ENCODE peak calls at places on chromosomes 7 and 10, in four cellular contexts. D is IMR-90, O is psoas muscle, A is HCT116. F is an unnamed sample.

GRCh38 chr10:107490389-107490788 is 325.9 kb upstream of the SORCS1 start:
- DNase-seq in D (no peak), O (no peak), A (no peak), F (no peak)

GRCh38 chr10:112365451-112365850 is 8.5 kb upstream of the ACSL5 start:
- DNase-seq in D (no peak), O (no peak), A (no peak), F (no peak)

GRCh38 chr10:19845963-19846362 is 29.7 kb downstream of the PLXDC2 start:
- DNase-seq in D (no peak), O (no peak), A (no peak), F (no peak)

GRCh38 chr10:122263971-122264370 is 7.1 kb upstream of the BTBD16 start:
- DNase-seq in D (peak), O (no peak), A (no peak), F (peak)

GRCh38 chr10:84825330-84825729 is 496.9 kb downstream of the CCSER2 start:
- DNase-seq in D (peak), O (no peak), A (no peak), F (no peak)

GRCh38 chr10:43843331-43844101 is 194.8 kb upstream of the ZNF32 start:
- DNase-seq in D (peak), O (peak), A (no peak), F (peak)

GRCh38 chr7:24245362-24245761 is 38.6 kb upstream of the NPY start:
- DNase-seq in D (no peak), O (no peak), A (no peak), F (no peak)

GRCh38 chr7:106450716-106451115 is 165.9 kb upstream of the NAMPT start:
- DNase-seq in D (no peak), O (no peak), A (no peak), F (no peak)

GRCh38 chr10:120727001-120727400 is 124.2 kb upstream of the WDR11 start:
- DNase-seq in D (no peak), O (no peak), A (no peak), F (no peak)

GRCh38 chr10:113438660-113439059 is 114.2 kb upstream of the HABP2 start:
- DNase-seq in D (peak), O (no peak), A (no peak), F (no peak)

GRCh38 chr7:122626785-122627184 is 72.1 kb downstream of the RNF133 start:
- DNase-seq in D (no peak), O (no peak), A (no peak), F (no peak)

GRCh38 chr10:103841519-103841918 is 13.9 kb downstream of the SH3PXD2A start:
- DNase-seq in D (no peak), O (no peak), A (no peak), F (no peak)

GRCh38 chr10:123607386-123607785 is 58.8 kb upstream of the GPR26 start:
- DNase-seq in D (no peak), O (no peak), A (no peak), F (no peak)

GRCh38 chr10:44992732-44993225 is 7.9 kb upstream of the ZNF22 start:
- DNase-seq in D (no peak), O (no peak), A (no peak), F (no peak)

GRCh38 chr7:1855396-1856160 is 185.5 kb downstream of the ELFN1 start:
- DNase-seq in D (no peak), O (peak), A (no peak), F (no peak)

GRCh38 chr7:128211626-128212025 is 29.5 kb upstream of the LEP start:
- DNase-seq in D (no peak), O (no peak), A (no peak), F (no peak)

GRCh38 chr10:30781571-30782542 is 152.3 kb upstream of the LYZL2 start:
- DNase-seq in D (no peak), O (no peak), A (no peak), F (no peak)

GRCh38 chr7:27364344-27364758 is 121.7 kb downstream of the EVX1 start:
- DNase-seq in D (peak), O (peak), A (no peak), F (peak)

GRCh38 chr10:3774814-3775670 is 10.0 kb downstream of the KLF6 start:
- DNase-seq in D (peak), O (peak), A (peak), F (no peak)

GRCh38 chr7:85205754-85206153 is 18.9 kb upstream of the SEMA3D start:
- DNase-seq in D (no peak), O (no peak), A (no peak), F (no peak)

GRCh38 chr10:133525444-133525843 is 1.7 kb upstream of the CYP2E1 start:
- DNase-seq in D (no peak), O (no peak), A (no peak), F (no peak)

GRCh38 chr7:25861704-25862253 is 290.2 kb upstream of the NFE2L3 start:
- DNase-seq in D (no peak), O (no peak), A (no peak), F (no peak)

GRCh38 chr7:99293650-99294049 is 21.0 kb downstream of the MYH16 start:
- DNase-seq in D (no peak), O (no peak), A (no peak), F (no peak)

GRCh38 chr7:132134814-132135445 is 441.3 kb downstream of the PLXNA4 start:
- DNase-seq in D (no peak), O (no peak), A (no peak), F (no peak)

GRCh38 chr7:110017405-110017804 is 1073.5 kb upstream of the LRRN3 start:
- DNase-seq in D (no peak), O (no peak), A (no peak), F (no peak)

GRCh38 chr7:41315764-41316163 is 387.1 kb downstream of the INHBA start:
- DNase-seq in D (no peak), O (no peak), A (no peak), F (no peak)
- TF ChIP-seq CTCF in D (no peak), O (no peak), A (peak), F (peak)

GRCh38 chr10:404991-405390 is 269.7 kb downstream of the ZMYND11 start:
- DNase-seq in D (peak), O (no peak), A (no peak), F (no peak)
- H3K27ac ChIP-seq in D (peak), O (no peak), A (no peak), F (peak)

GRCh38 chr7:158991824-158992621 is 135.7 kb downstream of the DYNC2I1 start:
- DNase-seq in D (no peak), O (no peak), A (no peak), F (no peak)

GRCh38 chr7:158987691-158988090 is 131.3 kb downstream of the DYNC2I1 start:
- DNase-seq in D (no peak), O (no peak), A (no peak), F (no peak)

GRCh38 chr7:158989006-158989405 is 132.6 kb downstream of the DYNC2I1 start:
- DNase-seq in D (no peak), O (no peak), A (no peak), F (no peak)

GRCh38 chr7:158985583-158985982 is 129.2 kb downstream of the DYNC2I1 start:
- DNase-seq in D (no peak), O (no peak), A (no peak), F (no peak)

DNA sequence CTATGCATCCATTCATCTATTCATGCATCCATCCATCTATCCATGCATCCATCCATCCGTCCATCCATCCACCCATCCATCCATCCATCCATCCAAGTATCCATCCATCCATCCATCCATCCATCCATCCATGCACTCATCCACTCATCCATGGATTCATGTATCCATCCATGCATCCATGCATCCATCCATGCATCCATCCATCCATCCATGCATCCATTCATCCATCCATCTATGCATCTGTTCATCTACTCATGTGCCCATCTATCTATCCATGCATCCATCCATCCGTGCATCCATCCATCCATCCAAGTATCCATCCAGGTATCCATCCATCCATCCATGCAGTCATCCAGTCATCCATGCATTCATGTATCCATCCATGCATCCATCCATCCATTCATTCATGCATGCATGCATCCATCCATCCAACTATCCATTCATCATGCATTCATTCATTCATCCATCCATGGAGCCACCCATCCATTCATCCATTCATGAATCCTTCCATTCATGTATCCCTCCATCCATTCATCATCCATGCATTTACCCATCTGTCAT is 132.0 kb downstream of the DYNC2I1 start:
- DNase-seq in D (no peak), O (no peak), A (no peak), F (no peak)
- H3K4me3 ChIP-seq in D (no peak), O (no peak), A (no peak), F (no peak)

DNA sequence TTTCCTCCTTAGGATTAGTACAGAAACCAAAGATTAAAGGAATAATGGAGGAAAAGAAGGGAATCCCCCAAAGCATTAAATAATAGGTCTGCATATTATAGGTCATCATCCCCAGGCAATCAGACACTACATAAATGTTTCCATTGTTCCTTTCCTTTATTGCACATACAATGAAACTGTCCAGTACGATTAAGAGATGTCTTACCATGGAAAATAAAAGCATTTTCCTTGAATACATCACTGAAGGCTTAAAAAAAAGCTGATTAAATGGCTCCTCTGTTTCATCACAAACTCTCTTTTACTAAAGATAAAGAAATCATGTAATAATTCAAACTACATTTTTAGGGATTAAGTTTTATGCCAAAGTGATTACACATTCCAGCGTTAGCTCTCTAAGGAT is 316.0 kb downstream of the AGMO start:
- DNase-seq in D (no peak), O (no peak), A (no peak), F (no peak)
- TF ChIP-seq CTCF in D (no peak), O (no peak), A (no peak), F (no peak)

GRCh38 chr7:49294611-49295010 is 370.3 kb downstream of the CDC14C start:
- DNase-seq in D (no peak), O (no peak), A (no peak), F (no peak)

GRCh38 chr7:49297958-49298357 is 373.6 kb downstream of the CDC14C start:
- DNase-seq in D (no peak), O (no peak), A (no peak), F (no peak)

DNA sequence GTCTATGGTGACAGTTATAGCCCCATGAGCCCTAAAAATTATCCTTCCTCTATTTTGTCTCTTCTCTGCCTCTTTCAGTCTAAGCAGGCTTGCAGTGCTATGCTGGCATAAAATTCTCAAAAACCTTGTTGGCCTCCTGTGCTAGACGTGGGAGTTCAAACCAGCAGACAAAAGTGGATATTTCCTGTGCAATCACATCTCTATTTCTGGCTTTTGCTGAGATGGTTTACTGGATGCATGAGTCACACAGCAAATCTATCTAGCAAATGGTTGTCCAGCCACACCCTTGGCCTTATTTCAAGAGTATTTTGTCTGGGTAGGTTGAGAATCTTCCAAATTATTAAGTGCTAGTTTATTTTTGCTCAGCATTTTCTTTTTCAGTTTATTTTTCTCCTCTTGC is 370.8 kb downstream of the CDC14C start:
- DNase-seq in D (no peak), O (no peak), A (no peak), F (no peak)
- H3K27ac ChIP-seq in D (no peak), O (no peak), A (no peak), F (no peak)

DNA sequence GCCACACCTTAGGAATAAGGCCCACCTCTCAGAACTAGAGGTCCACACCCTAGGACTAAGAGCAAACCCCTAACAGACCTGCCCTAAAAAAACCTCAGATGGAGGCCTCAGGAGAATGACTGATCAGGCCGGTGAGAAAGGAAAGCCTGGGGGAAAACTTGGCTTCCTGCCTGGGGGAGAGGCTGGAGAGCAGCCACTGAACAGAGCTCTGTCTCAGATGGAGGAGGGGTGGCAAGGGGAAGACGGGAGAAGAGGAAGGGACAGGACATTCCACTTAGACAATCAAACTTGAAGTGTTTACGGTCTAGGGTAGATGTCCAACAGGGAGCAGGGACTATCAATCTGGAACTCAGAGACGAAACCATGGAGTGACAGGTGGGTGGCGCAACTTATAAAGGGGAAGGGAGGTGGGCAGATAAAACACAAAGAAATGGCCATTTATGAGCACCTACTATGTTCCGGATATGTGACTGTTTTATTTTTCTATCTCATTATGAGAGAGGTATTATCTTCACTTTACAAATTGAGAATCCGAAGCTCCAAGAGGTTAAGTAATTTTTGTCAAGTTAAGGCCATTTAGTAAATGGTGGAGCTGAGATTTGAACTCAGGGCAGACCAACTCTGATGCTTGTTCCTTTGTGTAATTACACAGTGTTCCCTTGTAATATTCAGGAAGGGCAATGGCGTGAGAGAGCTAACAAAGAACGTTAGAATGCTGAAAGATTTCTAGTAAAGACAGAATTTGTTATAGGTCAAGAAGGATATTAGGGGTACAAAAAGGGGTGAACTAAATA is 82.6 kb downstream of the DNMBP start:
- DNase-seq in D (peak), O (peak), A (no peak), F (no peak)
- H3K4me3 ChIP-seq in D (no peak), O (no peak), A (no peak), F (no peak)

GRCh38 chr7:70812511-70812910 is 319.4 kb upstream of the GALNT17 start:
- DNase-seq in D (no peak), O (no peak), A (no peak), F (no peak)
- TF ChIP-seq CTCF in D (peak), O (no peak), A (no peak), F (no peak)

GRCh38 chr7:30459591-30460245 is 18.9 kb downstream of the NOD1 start:
- DNase-seq in D (peak), O (peak), A (no peak), F (peak)
- H3K27ac ChIP-seq in D (peak), O (peak), A (no peak), F (peak)